ENCODE peak calls at places on chromosomes 5 and 9, in nine cellular contexts. P is lower leg skin; N is RWPE1; S is H9; M is fibroblast of pulmonary artery; Q is CD4-positive, alpha-beta T cell; T is heart right ventricle; R is GM23338; L is AG04450. K is an unnamed sample.

GRCh38 chr5:144028058-144028457 is 142.4 kb downstream of the YIPF5 start:
- DNase-seq in P (no peak), N (no peak), S (no peak), M (peak), Q (no peak), T (peak), R (no peak), L (no peak), K (no peak)

GRCh38 chr5:118208031-118208453 is 780.3 kb downstream of the DTWD2 start:
- DNase-seq in P (no peak), N (no peak), S (no peak), M (no peak), Q (no peak), T (no peak), R (no peak), L (no peak), K (no peak)

GRCh38 chr5:119031905-119032304 is 39.0 kb upstream of the DMXL1 start:
- DNase-seq in P (no peak), N (no peak), S (peak), M (no peak), Q (no peak), T (no peak), R (peak), L (no peak), K (no peak)

GRCh38 chr9:137971477-137972138 is 94.0 kb downstream of the CACNA1B start:
- DNase-seq in P (no peak), N (no peak), S (no peak), M (no peak), Q (no peak), T (no peak), R (no peak), L (no peak), K (no peak)

GRCh38 chr5:41071975-41072374 is 833 bp upstream of the MROH2B start:
- DNase-seq in P (no peak), N (peak), S (no peak), M (peak), Q (no peak), T (no peak), R (no peak), L (peak), K (no peak)

GRCh38 chr5:64505769-64506566 is at the start of gene RGS7BP:
- DNase-seq in P (no peak), N (peak), S (peak), M (peak), Q (no peak), T (peak), R (peak), L (no peak), K (no peak)

GRCh38 chr5:74326571-74327338 is 313.8 kb downstream of the ENC1 start:
- DNase-seq in P (peak), N (peak), S (no peak), M (peak), Q (peak), T (no peak), R (no peak), L (peak), K (peak)

GRCh38 chr5:55621218-55621617 is 86.5 kb upstream of the PLPP1 start:
- DNase-seq in P (no peak), N (no peak), S (no peak), M (peak), Q (no peak), T (no peak), R (no peak), L (no peak), K (no peak)

GRCh38 chr9:97598461-97599288 is 34.5 kb downstream of the TSTD2 start:
- DNase-seq in P (peak), N (peak), S (peak), M (peak), Q (peak), T (peak), R (peak), L (peak), K (peak)

GRCh38 chr9:117343416-117343815 is 71.4 kb downstream of the ASTN2 start:
- DNase-seq in P (no peak), N (peak), S (no peak), M (no peak), Q (no peak), T (no peak), R (no peak), L (no peak), K (no peak)

GRCh38 chr5:180343110-180343845 is 9.9 kb downstream of the GFPT2 start:
- DNase-seq in P (no peak), N (no peak), S (peak), M (peak), Q (no peak), T (no peak), R (peak), L (no peak), K (no peak)

GRCh38 chr5:175444905-175445456 is 999 bp upstream of the DRD1 start:
- DNase-seq in P (no peak), N (no peak), S (no peak), M (no peak), Q (no peak), T (no peak), R (peak), L (no peak), K (no peak)
- TF ChIP-seq CTCF in P (no peak), N (peak), S (peak), M (no peak), Q (peak), T (peak), R (peak), L (no peak), K (no peak)

GRCh38 chr5:139648205-139649081 is at the start of gene CXXC5:
- DNase-seq in P (no peak), N (peak), S (peak), M (peak), Q (no peak), T (peak), R (peak), L (peak), K (peak)

GRCh38 chr5:139649082-139649991 is 1.2 kb downstream of the CXXC5 start:
- DNase-seq in P (no peak), N (no peak), S (peak), M (no peak), Q (no peak), T (no peak), R (peak), L (no peak), K (no peak)

GRCh38 chr5:139651502-139651862 is 3.3 kb downstream of the CXXC5 start:
- DNase-seq in P (no peak), N (no peak), S (no peak), M (no peak), Q (no peak), T (no peak), R (no peak), L (no peak), K (no peak)

GRCh38 chr5:139650689-139651501 is 2.7 kb downstream of the CXXC5 start:
- DNase-seq in P (no peak), N (no peak), S (peak), M (no peak), Q (no peak), T (peak), R (peak), L (no peak), K (peak)

DNA sequence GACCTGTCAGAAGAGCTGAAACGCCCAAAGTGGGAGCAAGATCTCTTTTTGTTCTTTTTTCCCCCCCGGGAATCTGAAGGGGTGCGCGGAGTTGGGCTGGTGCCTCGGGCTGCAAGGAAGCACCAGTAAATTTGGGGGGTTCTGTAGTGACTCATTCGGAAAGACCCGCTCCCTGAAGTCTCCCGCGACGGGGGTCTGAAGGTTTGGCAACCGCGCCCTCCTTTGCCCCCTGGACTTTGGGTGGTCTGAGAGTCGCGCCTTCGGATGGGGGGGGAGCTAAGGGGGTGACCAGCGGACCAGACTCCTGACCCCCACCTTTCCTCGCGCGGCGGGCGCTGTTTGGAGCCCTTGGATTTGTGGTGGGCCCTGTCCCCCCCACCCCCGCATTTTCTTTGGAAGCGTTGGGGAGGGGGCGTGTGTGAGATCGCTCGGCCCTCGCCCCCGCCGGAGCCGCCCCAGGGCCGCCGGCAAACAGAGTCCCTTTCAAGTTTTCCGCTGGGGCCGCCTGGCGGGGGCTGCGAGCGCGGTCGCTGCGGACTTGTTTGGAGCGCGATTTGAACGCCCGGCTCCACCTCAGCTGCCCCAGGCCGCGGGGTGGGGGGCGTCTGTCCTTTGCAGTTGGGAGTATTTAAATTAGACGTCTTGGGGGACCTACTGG is 2.0 kb downstream of the CXXC5 start:
- DNase-seq in P (no peak), N (no peak), S (no peak), M (no peak), Q (no peak), T (peak), R (peak), L (no peak), K (no peak)
- TF ChIP-seq CTCF in P (no peak), N (no peak), S (peak), M (peak), Q (peak), T (peak), R (peak), L (peak), K (peak)

GRCh38 chr5:6582507-6583048 is 50.3 kb downstream of the NSUN2 start:
- DNase-seq in P (no peak), N (no peak), S (peak), M (no peak), Q (no peak), T (no peak), R (no peak), L (no peak), K (no peak)

GRCh38 chr5:6584727-6585126 is 48.1 kb downstream of the NSUN2 start:
- DNase-seq in P (no peak), N (no peak), S (no peak), M (no peak), Q (no peak), T (no peak), R (no peak), L (no peak), K (no peak)

GRCh38 chr5:6585168-6585567 is 47.7 kb downstream of the NSUN2 start:
- DNase-seq in P (no peak), N (no peak), S (no peak), M (no peak), Q (no peak), T (no peak), R (no peak), L (no peak), K (no peak)

GRCh38 chr5:6583049-6583880 is 49.6 kb downstream of the NSUN2 start:
- DNase-seq in P (no peak), N (no peak), S (peak), M (peak), Q (no peak), T (no peak), R (peak), L (no peak), K (peak)

GRCh38 chr5:6584101-6584645 is 48.7 kb downstream of the NSUN2 start:
- DNase-seq in P (no peak), N (no peak), S (no peak), M (no peak), Q (no peak), T (no peak), R (no peak), L (no peak), K (no peak)
- TF ChIP-seq CTCF in P (no peak), N (no peak), S (no peak), M (no peak), Q (no peak), T (no peak), R (no peak), L (no peak), K (no peak)

GRCh38 chr5:101785090-101785489 is 511.0 kb downstream of the SLCO4C1 start:
- DNase-seq in P (no peak), N (no peak), S (no peak), M (no peak), Q (no peak), T (no peak), R (no peak), L (no peak), K (no peak)

GRCh38 chr5:101783241-101784095 is 512.6 kb downstream of the SLCO4C1 start:
- DNase-seq in P (no peak), N (no peak), S (no peak), M (no peak), Q (no peak), T (no peak), R (peak), L (no peak), K (no peak)

GRCh38 chr5:101782352-101783087 is 513.6 kb downstream of the SLCO4C1 start:
- DNase-seq in P (no peak), N (no peak), S (no peak), M (no peak), Q (no peak), T (no peak), R (no peak), L (no peak), K (no peak)
- TF ChIP-seq CTCF in P (no peak), N (no peak), S (no peak), M (no peak), Q (no peak), T (no peak), R (no peak), L (no peak), K (no peak)

GRCh38 chr5:138752341-138752950 is 779 bp upstream of the CTNNA1 start:
- DNase-seq in P (peak), N (no peak), S (peak), M (peak), Q (no peak), T (peak), R (peak), L (no peak), K (peak)
- TF ChIP-seq CTCF in P (no peak), N (no peak), S (peak), M (peak), Q (no peak), T (peak), R (peak), L (no peak), K (peak)

K was measured in Calu3.